ENCODE peak calls at places on chromosomes 12 and 14, in eight cellular contexts. W, I, O, R, N, C, S and L are unnamed samples.

GRCh38 chr14:104138098-104138890 is at the start of gene KIF26A:
- DNase-seq in R (peak; percentile 67), C (no peak), W (peak; percentile 83), S (no peak), I (no peak), N (peak; percentile 67), O (no peak), L (no peak)

GRCh38 chr14:91351508-91351853 is 66.1 kb downstream of the CCDC88C start:
- DNase-seq in N (no peak), S (no peak), C (no peak), W (no peak), I (no peak), O (no peak), R (no peak), L (no peak)

GRCh38 chr14:32826404-32827082 is 112.1 kb upstream of the NPAS3 start:
- DNase-seq in W (peak; percentile 12), S (no peak), O (no peak), R (no peak), C (no peak), N (no peak), I (peak; percentile 69), L (no peak)

GRCh38 chr12:119206348-119207075 is 27.8 kb downstream of the HSPB8 start:
- DNase-seq in O (no peak), W (peak; percentile 34), N (no peak), I (no peak), C (no peak), R (no peak), S (no peak), L (no peak)

GRCh38 chr14:39431416-39432178 is 636 bp downstream of the FBXO33 start:
- DNase-seq in C (peak; percentile 62), O (peak; percentile 34), W (peak; percentile 29), R (peak; percentile 70), I (peak; percentile 71), N (peak; percentile 51), S (peak; percentile 34), L (peak; percentile 25)

GRCh38 chr14:63045612-63046320 is 508 bp upstream of the KCNH5 start:
- DNase-seq in R (no peak), O (no peak), S (no peak), W (peak; percentile 86), I (peak; percentile 53), N (peak; percentile 64), C (peak; percentile 31), L (no peak)

GRCh38 chr14:69928111-69928523 is 48.9 kb downstream of the SMOC1 start:
- DNase-seq in C (no peak), O (no peak), W (no peak), S (no peak), I (no peak), N (no peak), R (no peak), L (no peak)

GRCh38 chr14:95346820-95347219 is 27.1 kb upstream of the CLMN start:
- DNase-seq in I (no peak), S (no peak), C (no peak), W (no peak), N (no peak), R (no peak), O (no peak), L (no peak)

GRCh38 chr12:92629349-92630065 is 73.3 kb upstream of the PLEKHG7 start:
- DNase-seq in R (no peak), N (no peak), C (peak; percentile 10), O (no peak), W (no peak), I (no peak), S (no peak), L (no peak)

GRCh38 chr12:113497709-113498108 is 26.0 kb upstream of the LHX5 start:
- DNase-seq in R (no peak), O (no peak), C (no peak), W (no peak), I (no peak), N (no peak), S (no peak), L (no peak)

GRCh38 chr12:94987806-94988205 is 15.7 kb downstream of the NDUFA12 start:
- DNase-seq in S (no peak), N (no peak), O (no peak), R (no peak), I (no peak), W (no peak), C (no peak), L (no peak)

GRCh38 chr12:124390442-124391116 is 95.7 kb downstream of the RFLNA start:
- DNase-seq in I (peak; percentile 59), O (peak; percentile 72), N (peak; percentile 85), W (no peak), R (peak; percentile 60), S (no peak), C (no peak), L (peak; percentile 56)

GRCh38 chr12:52230364-52231281 is 2.4 kb upstream of the KRT7 start:
- DNase-seq in C (peak; percentile 20), W (no peak), I (no peak), S (no peak), O (peak; percentile 85), R (no peak), N (peak; percentile 82), L (no peak)

GRCh38 chr12:96471368-96472040 is 17.9 kb upstream of the CFAP54 start:
- DNase-seq in I (no peak), C (no peak), W (no peak), S (no peak), R (no peak), O (no peak), N (peak; percentile 65), L (no peak)

GRCh38 chr14:74697543-74697942 is 15.3 kb downstream of the AREL1 start:
- DNase-seq in O (no peak), R (no peak), C (no peak), I (no peak), S (no peak), N (peak; percentile 75), W (no peak), L (no peak)

GRCh38 chr14:50003213-50004021 is 110.5 kb downstream of the ARF6 start:
- DNase-seq in I (peak; percentile 38), W (peak; percentile 73), N (peak; percentile 86), R (peak; percentile 97), S (peak; percentile 69), C (peak; percentile 74), O (peak; percentile 80), L (peak; percentile 79)

GRCh38 chr12:16531623-16532022 is 74.3 kb downstream of the LMO3 start:
- DNase-seq in R (no peak), W (no peak), O (no peak), I (no peak), S (no peak), C (peak; percentile 87), N (no peak), L (no peak)

GRCh38 chr12:104249017-104249416 is 33.4 kb downstream of the TXNRD1 start:
- DNase-seq in C (no peak), W (no peak), R (no peak), O (no peak), I (no peak), S (no peak), N (no peak), L (no peak)

GRCh38 chr12:122958198-122958888 is 7.9 kb downstream of the ABCB9 start:
- DNase-seq in I (no peak), W (no peak), S (no peak), O (no peak), C (no peak), N (no peak), R (no peak), L (no peak)

GRCh38 chr12:95834572-95834971 is 24.2 kb upstream of the SNRPF start:
- DNase-seq in S (no peak), N (no peak), R (no peak), W (no peak), O (no peak), I (no peak), C (peak; percentile 36), L (no peak)

GRCh38 chr14:56552615-56553014 is 27.0 kb upstream of the TMEM260 start:
- DNase-seq in N (no peak), C (no peak), S (no peak), W (peak; percentile 53), R (no peak), O (no peak), I (no peak), L (no peak)

GRCh38 chr12:51171884-51172514 is 936 bp downstream of the TFCP2 start:
- DNase-seq in O (no peak), W (no peak), S (no peak), N (no peak), I (peak; percentile 64), C (no peak), R (no peak), L (no peak)

GRCh38 chr12:20212658-20213387 is 155.5 kb upstream of the PDE3A start:
- DNase-seq in S (no peak), I (peak; percentile 45), C (peak; percentile 95), N (peak; percentile 73), W (no peak), R (peak; percentile 50), O (peak; percentile 86), L (no peak)